ENCODE peak calls at places on chromosomes 5 and 9, in ten cellular contexts. B is hepatocyte, O is NCI-H1092 treated with DMSO at 0.1 percent for 48 hours, U is GM13976, J is GM20000, K is Daoy, P is NCI-H82, Q is kidney epithelial cell, C is MCF 10A, M is cardiac septum. W is an unnamed sample.
A peak's percentile ranks its signal among the peaks of the same experiment; 100 is the strongest.

GRCh38 chr5:177310757-177311173 is 933 bp downstream of the MXD3 start:
- DNase-seq in B (no peak), O (peak; percentile 27), U (no peak), J (no peak), K (peak; percentile 57), P (peak; percentile 79), Q (no peak), C (peak; percentile 36), M (no peak), W (no peak)

GRCh38 chr9:124215551-124215910 is 42.2 kb upstream of the NEK6 start:
- DNase-seq in B (no peak), O (no peak), U (no peak), J (no peak), K (no peak), P (no peak), Q (no peak), C (no peak), M (no peak), W (no peak)

GRCh38 chr5:134432174-134432573 is 20.5 kb upstream of the CDKN2AIPNL start:
- DNase-seq in B (no peak), O (no peak), U (no peak), J (no peak), K (no peak), P (no peak), Q (no peak), C (no peak), M (no peak), W (no peak)

GRCh38 chr5:78964889-78965288 is 20.2 kb downstream of the ARSB start:
- DNase-seq in B (peak; percentile 71), O (peak; percentile 42), U (peak; percentile 51), J (peak; percentile 32), K (peak; percentile 58), P (peak; percentile 66), Q (no peak), C (peak; percentile 59), M (no peak), W (no peak)

GRCh38 chr5:13278148-13278547 is 666.3 kb downstream of the DNAH5 start:
- DNase-seq in B (no peak), O (no peak), U (no peak), J (no peak), K (no peak), P (peak; percentile 23), Q (no peak), C (no peak), M (no peak), W (no peak)

GRCh38 chr5:96017951-96018350 is 56.3 kb upstream of the ELL2 start:
- DNase-seq in B (peak; percentile 49), O (no peak), U (no peak), J (no peak), K (peak; percentile 52), P (peak; percentile 77), Q (no peak), C (peak; percentile 44), M (no peak), W (no peak)

GRCh38 chr5:110441035-110441434 is 285.4 kb downstream of the TMEM232 start:
- DNase-seq in B (peak; percentile 44), O (peak; percentile 7), U (no peak), J (peak; percentile 6), K (no peak), P (peak; percentile 72), Q (no peak), C (peak; percentile 49), M (no peak), W (no peak)

GRCh38 chr9:212265-212664 is 2.4 kb upstream of the DOCK8 start:
- DNase-seq in B (no peak), O (no peak), U (no peak), J (no peak), K (no peak), P (no peak), Q (no peak), C (no peak), M (no peak), W (no peak)

GRCh38 chr5:173591300-173591622 is 25.2 kb downstream of the BOD1 start:
- DNase-seq in B (no peak), O (no peak), U (no peak), J (no peak), K (no peak), P (peak; percentile 2), Q (no peak), C (no peak), M (no peak), W (no peak)

GRCh38 chr5:141954193-141954592 is 3.8 kb downstream of the PCDH12 start:
- DNase-seq in B (no peak), O (no peak), U (no peak), J (no peak), K (no peak), P (no peak), Q (no peak), C (no peak), M (no peak), W (no peak)